ENCODE peak calls at places on chromosomes 4 and X, in seven cellular contexts. D is right lobe of liver, I is HCT116, X is tibial nerve, A is suprapubic skin, W is sigmoid colon, B is adrenal gland. O is an unnamed sample.

GRCh38 chrX:68935362-68935761 is 106.5 kb downstream of the EFNB1 start:
- DNase-seq in D (no peak), I (no peak), X (no peak), A (peak), W (peak), B (no peak), O (no peak)

GRCh38 chr4:2047031-2047660 is 12.0 kb upstream of the NAT8L start:
- DNase-seq in D (peak), I (no peak), X (no peak), A (no peak), W (no peak), B (no peak), O (no peak)

GRCh38 chr4:13169731-13170130 is 314.4 kb downstream of the RAB28 start:
- DNase-seq in D (no peak), I (no peak), X (no peak), A (no peak), W (no peak), B (no peak), O (no peak)

GRCh38 chrX:65451663-65452062 is 82.9 kb downstream of the LAS1L start:
- DNase-seq in D (no peak), I (peak), X (no peak), A (no peak), W (no peak), B (peak), O (no peak)

GRCh38 chr4:87100093-87100634 is 120.3 kb downstream of the KLHL8 start:
- DNase-seq in D (no peak), I (no peak), X (no peak), A (no peak), W (no peak), B (no peak), O (no peak)

GRCh38 chr4:67198757-67199156 is 346.5 kb downstream of the CENPC start:
- DNase-seq in D (no peak), I (no peak), X (no peak), A (no peak), W (no peak), B (peak), O (no peak)

GRCh38 chr4:55851885-55852284 is 1.6 kb upstream of the EXOC1 start:
- DNase-seq in D (no peak), I (no peak), X (no peak), A (no peak), W (no peak), B (no peak), O (no peak)

GRCh38 chr4:1011022-1011694 is at the start of gene FGFRL1:
- DNase-seq in D (peak), I (peak), X (peak), A (peak), W (peak), B (peak), O (peak)

GRCh38 chr4:165077034-165077578 is 23.4 kb downstream of the TRIM75 start:
- DNase-seq in D (no peak), I (no peak), X (no peak), A (no peak), W (no peak), B (no peak), O (no peak)

GRCh38 chr4:98720871-98721480 is 62.6 kb upstream of the TSPAN5 start:
- DNase-seq in D (no peak), I (peak), X (no peak), A (no peak), W (no peak), B (no peak), O (no peak)

GRCh38 chrX:372856-373640 is 13.7 kb downstream of the PPP2R3B start:
- DNase-seq in D (no peak), I (no peak), X (no peak), A (no peak), W (no peak), B (no peak), O (no peak)

GRCh38 chr4:986428-986948 is 356 bp upstream of the IDUA start:
- DNase-seq in D (no peak), I (no peak), X (no peak), A (no peak), W (no peak), B (no peak), O (no peak)

GRCh38 chr4:143251781-143252180 is 67.1 kb downstream of the USP38 start:
- DNase-seq in D (no peak), I (peak), X (no peak), A (no peak), W (no peak), B (no peak), O (no peak)

GRCh38 chr4:108042927-108043326 is 53.2 kb downstream of the HADH start:
- DNase-seq in D (no peak), I (no peak), X (no peak), A (no peak), W (no peak), B (no peak), O (no peak)

GRCh38 chrX:79366556-79366887 is 612 bp downstream of the ITM2A start:
- DNase-seq in D (no peak), I (no peak), X (no peak), A (no peak), W (no peak), B (no peak), O (no peak)

GRCh38 chr4:40525811-40526598 is 103.7 kb downstream of the RBM47 start:
- DNase-seq in D (peak), I (peak), X (no peak), A (no peak), W (no peak), B (peak), O (no peak)

GRCh38 chr4:4425696-4426095 is 38.8 kb downstream of the NSG1 start:
- DNase-seq in D (no peak), I (no peak), X (no peak), A (no peak), W (peak), B (no peak), O (no peak)

GRCh38 chrX:87299563-87300160 is 217.9 kb upstream of the KLHL4 start:
- DNase-seq in D (no peak), I (no peak), X (no peak), A (no peak), W (no peak), B (no peak), O (no peak)

GRCh38 chr4:124713213-124713592 is 671 bp upstream of the ANKRD50 start:
- DNase-seq in D (peak), I (peak), X (peak), A (peak), W (peak), B (peak), O (peak)

GRCh38 chr4:124710911-124711310 is 1.6 kb downstream of the ANKRD50 start:
- DNase-seq in D (no peak), I (no peak), X (no peak), A (no peak), W (no peak), B (peak), O (no peak)

GRCh38 chr4:124710253-124710849 is 2.2 kb downstream of the ANKRD50 start:
- DNase-seq in D (no peak), I (no peak), X (no peak), A (no peak), W (no peak), B (no peak), O (no peak)

GRCh38 chr4:124711469-124712416 is 789 bp downstream of the ANKRD50 start:
- DNase-seq in D (peak), I (peak), X (peak), A (peak), W (peak), B (peak), O (no peak)

DNA sequence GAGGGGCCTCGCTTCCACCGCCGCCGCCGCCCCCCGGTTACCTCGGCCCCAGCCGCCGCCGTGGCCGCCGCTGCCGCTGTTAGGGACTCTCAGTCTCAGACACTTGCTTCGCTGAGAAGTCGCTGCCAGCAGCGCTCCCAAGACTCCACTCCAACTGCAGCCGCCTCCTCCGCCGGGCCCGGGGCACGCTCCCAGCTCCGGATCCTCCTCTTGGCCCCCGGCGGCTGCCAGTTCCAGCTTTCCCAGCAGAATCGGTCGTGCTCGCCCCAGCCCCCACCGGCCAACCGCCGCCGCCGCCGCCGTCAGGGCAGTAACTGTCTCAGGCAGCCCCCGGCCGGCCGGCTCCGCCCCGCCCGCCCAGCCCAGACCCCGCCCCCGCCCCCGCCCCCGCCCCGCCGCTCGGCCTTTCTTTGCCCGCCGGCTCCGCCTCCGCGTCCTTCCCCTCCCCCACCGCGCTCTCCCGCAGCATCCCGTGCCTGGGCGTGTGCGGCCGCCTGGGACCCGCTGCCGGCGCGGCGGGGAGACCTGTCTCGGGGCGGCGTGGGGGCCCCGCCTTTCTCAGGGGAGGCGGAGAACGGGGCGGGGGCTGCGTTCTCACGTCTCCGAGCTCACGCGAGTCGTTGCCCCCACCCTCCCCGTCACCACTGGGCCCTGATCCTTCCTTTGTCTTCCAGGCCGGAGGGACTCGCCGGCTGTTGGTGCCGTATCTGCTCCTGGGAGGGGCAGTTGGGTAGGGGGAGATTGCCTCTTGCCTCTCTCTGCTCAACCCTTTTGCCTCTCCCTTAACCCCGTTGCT is at the start of gene ANKRD50:
- DNase-seq in D (peak), I (peak), X (peak), A (peak), W (peak), B (peak), O (peak)
- TF ChIP-seq POLR2A in D (peak), I (peak), X (peak), A (no peak), W (peak), B (peak), O (peak)

GRCh38 chr4:101357751-101358150 is 10.4 kb upstream of the PPP3CA start:
- DNase-seq in D (no peak), I (no peak), X (no peak), A (no peak), W (no peak), B (no peak), O (no peak)
- H3K27ac ChIP-seq in D (no peak), I (peak), X (no peak), A (no peak), W (no peak), B (no peak), O (no peak)

DNA sequence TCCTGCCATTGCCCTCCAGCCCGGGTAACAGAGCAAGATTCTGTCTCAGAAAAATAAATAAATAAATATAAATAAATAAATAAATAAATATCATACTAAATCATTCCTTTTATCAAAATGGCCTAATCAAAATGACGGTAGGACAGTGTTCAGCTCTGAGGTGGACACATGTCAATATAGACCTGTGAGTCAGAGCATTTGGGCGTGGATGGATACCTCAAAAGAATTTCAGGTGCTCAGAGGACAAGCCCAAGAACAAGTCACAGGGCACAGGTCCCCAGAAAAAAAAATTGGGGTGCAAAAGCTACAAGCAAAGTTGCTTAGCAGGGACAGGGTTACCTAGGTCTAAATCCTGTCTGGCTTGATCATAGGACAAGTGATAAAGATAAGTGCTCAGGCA is 204.7 kb upstream of the HS3ST1 start:
- DNase-seq in D (no peak), I (no peak), X (no peak), A (no peak), W (no peak), B (no peak), O (no peak)
- TF ChIP-seq CTCF in D (no peak), I (no peak), X (no peak), A (no peak), W (no peak), B (no peak), O (no peak)

GRCh38 chr4:122827258-122827887 is 742 bp downstream of the FGF2 start:
- DNase-seq in D (peak), I (no peak), X (peak), A (peak), W (peak), B (peak), O (peak)
- TF ChIP-seq POLR2A in D (no peak), I (no peak), X (no peak), A (no peak), W (no peak), B (no peak), O (no peak)

DNA sequence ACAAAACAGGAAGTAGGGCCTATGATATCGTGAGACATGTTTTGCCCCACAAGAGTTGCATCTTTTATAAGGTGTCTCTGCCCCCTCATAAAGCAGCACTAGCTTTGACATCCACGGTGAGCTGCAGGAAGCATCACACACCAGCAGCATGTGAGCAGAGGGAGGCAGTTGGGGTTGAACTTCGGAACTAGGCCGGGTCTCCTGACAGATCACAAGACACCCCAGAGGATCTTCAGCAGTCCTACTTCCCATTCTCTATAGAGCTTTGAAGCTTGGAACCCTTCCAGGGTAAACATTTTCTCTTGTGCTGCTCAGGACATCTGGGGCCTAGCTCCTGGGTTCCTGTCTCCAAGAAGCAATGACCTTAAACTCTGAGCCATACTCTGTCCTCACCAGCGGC is 27.5 kb downstream of the YY2 start:
- DNase-seq in D (peak), I (no peak), X (no peak), A (no peak), W (peak), B (peak), O (no peak)
- H3K27ac ChIP-seq in D (peak), I (no peak), X (no peak), A (no peak), W (no peak), B (peak), O (no peak)

GRCh38 chrX:22533898-22534297 is 261.2 kb downstream of the CBLL2 start:
- DNase-seq in D (no peak), I (peak), X (no peak), A (no peak), W (no peak), B (no peak), O (no peak)
- TF ChIP-seq CTCF in D (no peak), I (peak), X (no peak), A (no peak), W (no peak), B (no peak), O (no peak)